ENCODE peak calls at places on chromosomes 11 and 22, in seven cellular contexts. Y, P, A, J, H, U and N are unnamed samples.

GRCh38 chr11:6825333-6825744 is 20.1 kb upstream of the OR10A5 start:
- DNase-seq in Y (no peak), P (no peak), A (no peak), J (no peak), H (no peak), U (no peak), N (no peak)

GRCh38 chr11:6911946-6912345 is 8.9 kb upstream of the OR2D3 start:
- DNase-seq in Y (no peak), P (peak), A (no peak), J (no peak), H (no peak), U (no peak), N (no peak)

GRCh38 chr11:134152692-134153091 is 71.1 kb downstream of the NCAPD3 start:
- DNase-seq in Y (no peak), P (no peak), A (no peak), J (no peak), H (no peak), U (no peak), N (no peak)

GRCh38 chr22:30290679-30291333 is 1.5 kb upstream of the CASTOR1 start:
- DNase-seq in Y (peak), P (peak), A (peak), J (peak), H (peak), U (no peak), N (no peak)

GRCh38 chr22:37304595-37305343 is 22.5 kb downstream of the CYTH4 start:
- DNase-seq in Y (no peak), P (peak), A (peak), J (no peak), H (no peak), U (no peak), N (no peak)

GRCh38 chr11:115707180-115707905 is 203.1 kb upstream of the CADM1 start:
- DNase-seq in Y (no peak), P (no peak), A (no peak), J (no peak), H (no peak), U (no peak), N (no peak)

GRCh38 chr22:43343262-43343988 is at the start of gene SCUBE1:
- DNase-seq in Y (peak), P (peak), A (peak), J (peak), H (no peak), U (peak), N (peak)

GRCh38 chr11:114260483-114260882 is 35.7 kb upstream of the NNMT start:
- DNase-seq in Y (no peak), P (no peak), A (no peak), J (no peak), H (no peak), U (no peak), N (no peak)

GRCh38 chr22:29299136-29299900 is 7.1 kb upstream of the GAS2L1 start:
- DNase-seq in Y (no peak), P (no peak), A (no peak), J (no peak), H (no peak), U (no peak), N (no peak)

GRCh38 chr11:128594246-128594645 is 6.9 kb upstream of the ETS1 start:
- DNase-seq in Y (no peak), P (peak), A (no peak), J (no peak), H (no peak), U (no peak), N (no peak)

GRCh38 chr11:11445441-11446185 is 92.6 kb upstream of the CSNK2A3 start:
- DNase-seq in Y (no peak), P (no peak), A (no peak), J (no peak), H (no peak), U (no peak), N (no peak)

GRCh38 chr22:27420817-27421361 is 380.7 kb downstream of the MN1 start:
- DNase-seq in Y (peak), P (peak), A (no peak), J (peak), H (peak), U (no peak), N (no peak)

GRCh38 chr22:37045958-37046357 is 5.6 kb upstream of the KCTD17 start:
- DNase-seq in Y (no peak), P (peak), A (peak), J (no peak), H (no peak), U (no peak), N (no peak)

DNA sequence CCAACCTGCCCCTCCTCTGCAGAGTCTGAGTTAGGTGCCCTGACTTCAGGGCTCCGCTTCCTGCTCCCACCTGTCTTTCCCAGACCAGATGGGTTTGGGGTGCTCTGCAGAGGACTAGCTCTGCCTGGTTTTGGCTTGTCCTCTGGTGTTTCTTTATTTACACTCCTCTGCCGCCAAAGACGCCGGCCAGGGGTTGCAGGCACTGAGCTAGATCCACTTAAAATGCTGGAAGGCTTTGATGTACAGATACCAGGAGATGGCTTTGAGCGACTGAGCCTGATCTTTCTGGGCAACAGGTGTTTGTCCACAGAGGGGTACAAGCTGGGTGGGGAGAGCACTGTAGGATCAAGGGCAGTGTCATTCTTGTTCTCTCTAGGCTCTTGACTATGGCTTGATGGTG is 3.9 kb downstream of the SELENOH start:
- DNase-seq in Y (no peak), P (no peak), A (no peak), J (no peak), H (no peak), U (no peak), N (no peak)
- TF ChIP-seq POLR2AphosphoS5 in Y (no peak), P (no peak), A (no peak), J (no peak), H (no peak), U (no peak), N (no peak)

DNA sequence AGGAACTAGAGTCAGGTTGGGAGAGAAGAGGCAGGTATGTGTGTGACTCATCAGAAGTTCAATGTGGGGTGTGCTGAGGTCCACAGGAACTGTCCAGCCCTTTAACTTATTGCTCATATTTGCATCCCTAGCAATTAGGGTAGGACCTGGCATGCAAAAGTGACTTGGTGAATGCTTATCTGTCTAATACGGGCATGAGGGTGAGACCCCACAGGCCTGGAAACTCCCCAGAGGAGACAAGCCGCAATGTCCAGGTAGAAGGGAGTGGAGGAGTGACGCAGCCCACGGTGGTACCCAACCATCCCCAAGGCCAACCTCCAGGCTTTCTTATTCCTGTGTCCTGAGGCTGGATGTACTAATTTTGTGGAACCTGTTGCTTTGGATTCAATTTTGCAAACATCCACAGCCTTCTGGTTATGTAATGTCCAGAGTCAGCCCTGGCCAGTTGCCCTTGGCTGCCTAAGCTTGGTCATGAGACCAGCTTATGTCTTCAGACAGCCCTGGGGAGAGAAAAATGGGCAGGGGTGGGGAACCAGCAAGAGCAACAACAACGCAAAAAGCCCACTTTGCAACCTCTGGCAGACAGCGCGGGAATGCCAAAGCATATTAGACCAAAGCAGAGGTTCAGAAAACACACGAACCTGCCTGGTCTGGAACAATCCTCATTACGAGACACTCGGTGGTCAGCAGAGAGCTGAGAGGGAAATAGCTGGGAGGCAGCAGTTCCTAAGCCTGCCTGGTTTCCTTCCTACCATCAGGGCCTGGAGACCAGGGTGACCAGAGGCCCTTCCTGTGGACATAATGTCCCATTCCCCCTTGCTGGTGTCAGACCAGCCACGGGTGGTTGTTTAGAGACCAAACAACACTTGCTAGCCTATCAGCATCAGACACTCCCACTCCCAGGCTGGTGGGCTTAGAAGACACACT is 49.3 kb downstream of the TIMP3 start:
- DNase-seq in Y (peak), P (no peak), A (no peak), J (no peak), H (peak), U (no peak), N (no peak)
- TF ChIP-seq POLR2AphosphoS5 in Y (peak), P (no peak), A (no peak), J (peak), H (peak), U (no peak), N (no peak)

DNA sequence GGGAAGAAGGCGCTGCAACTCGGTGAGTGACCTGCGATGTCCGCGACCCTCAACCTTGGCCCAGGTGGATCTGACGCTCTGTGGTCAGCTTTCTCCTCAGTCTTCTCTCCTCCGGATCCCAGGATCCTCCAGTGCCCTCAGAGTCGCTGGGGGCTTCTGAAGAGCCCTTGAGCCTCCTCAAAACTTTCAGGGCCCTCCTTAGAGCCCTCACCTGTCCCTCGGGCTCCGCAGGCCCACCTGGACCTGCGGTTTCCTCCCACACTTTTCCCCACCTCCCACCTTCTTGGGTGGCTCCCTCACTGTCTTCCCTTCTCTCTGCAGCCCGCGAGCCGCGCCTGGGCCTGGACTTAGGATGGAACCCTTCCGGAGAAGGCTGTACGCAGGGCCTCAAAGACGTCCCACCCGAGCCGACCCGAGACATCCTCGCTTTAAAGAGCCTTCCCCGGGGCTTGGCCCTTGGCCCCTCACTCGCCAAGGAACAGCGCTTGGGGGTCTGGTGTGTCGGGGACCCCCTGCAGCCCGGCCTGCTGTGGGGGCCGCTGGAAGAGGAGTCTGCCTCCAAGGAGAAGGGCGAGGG is 335 bp downstream of the ZNF408 start:
- DNase-seq in Y (no peak), P (no peak), A (peak), J (peak), H (no peak), U (no peak), N (no peak)
- TF ChIP-seq POLR2AphosphoS5 in Y (no peak), P (no peak), A (peak), J (no peak), H (no peak), U (no peak), N (peak)

DNA sequence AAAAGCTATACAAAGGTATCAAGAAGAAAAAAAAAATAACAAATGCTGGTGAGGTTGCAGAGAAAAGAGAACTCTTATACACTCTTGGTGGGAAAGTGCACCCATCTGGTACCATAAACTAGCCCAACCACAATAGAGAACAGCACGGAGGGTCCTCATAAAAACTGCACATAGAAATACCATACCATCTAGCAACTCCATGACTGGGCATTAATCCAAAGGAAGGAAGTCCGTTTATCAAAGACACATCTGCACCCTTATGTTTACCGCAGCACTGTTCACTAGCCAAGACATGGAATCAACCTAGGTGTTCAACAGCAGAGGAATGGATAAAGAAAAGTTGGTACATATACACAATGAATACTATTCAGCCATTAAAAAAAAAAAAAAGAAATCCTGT is 10.8 kb upstream of the CLDN5 start:
- DNase-seq in Y (no peak), P (peak), A (no peak), J (no peak), H (no peak), U (no peak), N (no peak)
- TF ChIP-seq POLR2AphosphoS5 in Y (no peak), P (no peak), A (no peak), J (no peak), H (no peak), U (no peak), N (no peak)

DNA sequence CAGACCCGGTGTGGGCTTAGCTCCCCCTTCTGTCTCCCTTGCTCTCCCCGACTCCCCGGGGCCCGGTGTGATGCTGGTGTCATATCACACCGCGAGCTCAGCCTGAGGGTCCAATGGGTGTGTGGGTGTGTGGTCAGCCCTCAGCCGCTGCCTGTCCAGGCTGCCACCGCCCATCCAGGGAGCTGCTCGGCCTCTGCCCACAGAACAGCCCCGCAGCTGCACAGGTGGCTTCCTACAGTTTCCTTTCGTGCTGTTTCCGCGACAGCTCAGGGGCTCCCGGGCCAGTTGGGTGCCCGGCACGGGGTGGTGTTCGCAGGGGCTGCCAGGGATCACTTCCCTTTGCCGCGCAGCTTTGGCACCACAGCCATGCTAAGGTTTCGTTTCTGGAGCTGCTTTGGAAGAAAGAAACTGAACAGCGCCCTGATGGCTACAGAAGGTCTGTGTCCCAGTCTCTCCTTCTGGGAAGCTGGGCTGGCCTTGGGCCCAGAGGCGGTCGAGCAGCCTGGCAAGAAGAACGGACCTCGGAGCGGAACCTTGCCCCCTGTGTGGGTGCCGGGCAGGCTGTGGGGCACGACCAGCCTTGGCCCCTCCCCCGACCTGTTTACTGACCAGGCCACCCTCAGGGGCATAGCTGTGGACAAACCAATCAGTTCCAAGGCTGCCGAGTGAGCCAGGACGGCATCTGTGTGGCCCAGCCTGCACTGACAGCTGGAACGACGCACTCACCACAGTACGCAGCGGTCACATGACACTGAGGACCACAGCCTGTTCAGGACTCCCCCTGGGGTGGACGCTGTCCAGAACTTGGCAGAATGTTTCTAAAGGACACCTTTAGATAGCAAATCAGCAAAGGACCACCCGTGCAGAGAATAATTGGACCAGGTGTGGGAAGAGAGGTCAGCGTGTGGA is 7.0 kb downstream of the PIM3 start:
- DNase-seq in Y (peak), P (no peak), A (no peak), J (peak), H (no peak), U (peak), N (peak)
- TF ChIP-seq POLR2AphosphoS5 in Y (peak), P (no peak), A (no peak), J (peak), H (peak), U (no peak), N (no peak)

GRCh38 chr11:93727985-93728791 is 13.1 kb downstream of the TAF1D start:
- DNase-seq in Y (no peak), P (no peak), A (no peak), J (no peak), H (no peak), U (no peak), N (no peak)
- TF ChIP-seq POLR2AphosphoS5 in Y (no peak), P (no peak), A (peak), J (no peak), H (no peak), U (peak), N (no peak)

GRCh38 chr22:38422615-38423511 is 32.1 kb downstream of the KCNJ4 start:
- DNase-seq in Y (peak), P (no peak), A (peak), J (no peak), H (no peak), U (no peak), N (no peak)
- TF ChIP-seq POLR2AphosphoS5 in Y (no peak), P (no peak), A (no peak), J (no peak), H (no peak), U (no peak), N (no peak)

DNA sequence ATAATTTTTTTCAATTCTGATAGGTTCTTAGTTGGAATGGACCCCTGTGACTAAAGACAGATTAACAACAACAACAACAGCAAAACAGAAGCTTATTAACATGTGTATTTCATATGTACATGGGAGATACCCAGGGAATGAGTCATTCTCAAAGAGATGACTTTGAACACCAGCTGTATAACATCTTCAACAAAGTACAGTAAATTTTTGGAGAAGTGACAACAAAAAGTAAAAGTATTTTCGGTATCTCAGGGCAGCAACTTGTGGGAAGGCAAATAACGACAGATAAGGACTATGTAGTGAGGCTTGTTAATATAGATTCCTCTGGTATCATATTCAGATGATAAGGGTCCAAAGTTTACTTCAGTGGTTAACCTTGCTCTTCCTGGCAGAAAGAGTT is 573.4 kb upstream of the RAG2 start:
- DNase-seq in Y (no peak), P (no peak), A (no peak), J (no peak), H (no peak), U (no peak), N (no peak)
- TF ChIP-seq POLR2AphosphoS5 in Y (no peak), P (no peak), A (no peak), J (no peak), H (no peak), U (no peak), N (no peak)